ENCODE peak calls at places on chromosomes 2 and 18, in five cellular contexts. One of them, this sample, is unnamed.

GRCh38 chr2:173401716-173402326 is 47.1 kb downstream of the CDCA7 start:
- DNase-seq in heart right ventricle: no peak
- DNase-seq in CD4-positive, alpha-beta T cell: no peak
- DNase-seq in fibroblast of mammary gland: peak; percentile 2
- DNase-seq in transverse colon: no peak
- DNase-seq in this sample: no peak

GRCh38 chr18:49778826-49779465 is 34.4 kb downstream of the ACAA2 start:
- DNase-seq in heart right ventricle: no peak
- DNase-seq in CD4-positive, alpha-beta T cell: no peak
- DNase-seq in fibroblast of mammary gland: peak; percentile 34
- DNase-seq in transverse colon: no peak
- DNase-seq in this sample: no peak

GRCh38 chr2:96961551-96961950 is 24.8 kb downstream of the FAM178B start:
- DNase-seq in heart right ventricle: no peak
- DNase-seq in CD4-positive, alpha-beta T cell: no peak
- DNase-seq in fibroblast of mammary gland: no peak
- DNase-seq in transverse colon: no peak
- DNase-seq in this sample: no peak

GRCh38 chr2:35501076-35501475 is 854.5 kb upstream of the CRIM1 start:
- DNase-seq in heart right ventricle: no peak
- DNase-seq in CD4-positive, alpha-beta T cell: no peak
- DNase-seq in fibroblast of mammary gland: no peak
- DNase-seq in transverse colon: no peak
- DNase-seq in this sample: no peak

GRCh38 chr2:149735237-149735958 is 147.8 kb upstream of the MMADHC start:
- DNase-seq in heart right ventricle: no peak
- DNase-seq in CD4-positive, alpha-beta T cell: no peak
- DNase-seq in fibroblast of mammary gland: no peak
- DNase-seq in transverse colon: no peak
- DNase-seq in this sample: no peak

GRCh38 chr2:111678651-111679050 is 205.3 kb downstream of the ANAPC1 start:
- DNase-seq in heart right ventricle: no peak
- DNase-seq in CD4-positive, alpha-beta T cell: no peak
- DNase-seq in fibroblast of mammary gland: peak; percentile 79
- DNase-seq in transverse colon: no peak
- DNase-seq in this sample: no peak

GRCh38 chr2:95272299-95272751 is 1.9 kb upstream of the PROM2 start:
- DNase-seq in heart right ventricle: no peak
- DNase-seq in CD4-positive, alpha-beta T cell: no peak
- DNase-seq in fibroblast of mammary gland: no peak
- DNase-seq in transverse colon: no peak
- DNase-seq in this sample: no peak

GRCh38 chr2:236282406-236282805 is 18.2 kb upstream of the ASB18 start:
- DNase-seq in heart right ventricle: no peak
- DNase-seq in CD4-positive, alpha-beta T cell: no peak
- DNase-seq in fibroblast of mammary gland: no peak
- DNase-seq in transverse colon: no peak
- DNase-seq in this sample: no peak

GRCh38 chr18:3397031-3397750 is 52.8 kb upstream of the TGIF1 start:
- DNase-seq in heart right ventricle: no peak
- DNase-seq in CD4-positive, alpha-beta T cell: no peak
- DNase-seq in fibroblast of mammary gland: no peak
- DNase-seq in transverse colon: no peak
- DNase-seq in this sample: no peak

This sample was measured in neural crest cell.